ENCODE peak calls at places on chromosomes 11 and 22, in seven cellular contexts. H is left ventricle myocardium inferior, X is colonic mucosa, G is adrenal gland, M is cardiac muscle cell, N is tibial artery, Z is kidney. E is an unnamed sample.

GRCh38 chr11:12506502-12506921 is 129.1 kb downstream of the PARVA start:
- DNase-seq in G (no peak), Z (no peak), M (peak; percentile 40), N (no peak), H (no peak), X (no peak), E (no peak)

GRCh38 chr11:16393335-16393734 is 37.0 kb upstream of the SOX6 start:
- DNase-seq in M (no peak), X (no peak), G (no peak), Z (no peak), H (no peak), N (no peak), E (no peak)

GRCh38 chr11:65589444-65590239 is 6.0 kb downstream of the KCNK7 start:
- DNase-seq in M (no peak), H (no peak), N (no peak), G (no peak), Z (no peak), X (no peak), E (no peak)

GRCh38 chr11:111814567-111814966 is 48.4 kb upstream of the PPP2R1B start:
- DNase-seq in X (no peak), G (no peak), M (peak; percentile 20), N (no peak), Z (no peak), H (no peak), E (no peak)

GRCh38 chr11:60939828-60940227 is 12.1 kb downstream of the SLC15A3 start:
- DNase-seq in G (no peak), M (peak; percentile 71), Z (no peak), X (no peak), H (no peak), N (no peak), E (no peak)

GRCh38 chr11:76658231-76658630 is 12.3 kb downstream of the LRRC32 start:
- DNase-seq in X (no peak), N (peak; percentile 6), H (no peak), Z (no peak), G (no peak), M (no peak), E (no peak)

GRCh38 chr11:120186799-120187591 is 23.8 kb upstream of the OAF start:
- DNase-seq in X (peak; percentile 78), Z (no peak), N (no peak), H (no peak), G (no peak), M (peak; percentile 37), E (no peak)

GRCh38 chr22:42562282-42562681 is 8.5 kb downstream of the SERHL2 start:
- DNase-seq in Z (no peak), M (no peak), G (no peak), H (no peak), X (peak; percentile 40), N (no peak), E (no peak)

GRCh38 chr11:9858218-9858617 is 194.3 kb downstream of the SWAP70 start:
- DNase-seq in Z (no peak), H (no peak), N (no peak), M (no peak), G (no peak), X (no peak), E (no peak)

GRCh38 chr11:73217131-73217809 is 811 bp upstream of the P2RY2 start:
- DNase-seq in M (no peak), X (no peak), Z (no peak), H (no peak), N (no peak), G (peak; percentile 45), E (no peak)

GRCh38 chr11:77441409-77441808 is 32.5 kb downstream of the PAK1 start:
- DNase-seq in Z (no peak), G (no peak), X (no peak), N (no peak), H (no peak), M (no peak), E (no peak)

GRCh38 chr11:65879622-65880021 is at the start of gene CTSW:
- DNase-seq in G (no peak), N (no peak), M (no peak), Z (no peak), X (no peak), H (no peak), E (no peak)

GRCh38 chr11:37505406-37505805 is 907.4 kb upstream of the RAG2 start:
- DNase-seq in G (no peak), Z (no peak), M (no peak), N (no peak), X (no peak), H (no peak), E (no peak)

GRCh38 chr11:55942785-55943392 is 6.7 kb upstream of the OR5I1 start:
- DNase-seq in X (no peak), Z (no peak), M (peak; percentile 27), G (no peak), N (no peak), H (no peak), E (no peak)

GRCh38 chr22:20106205-20106848 is 9.6 kb upstream of the RANBP1 start:
- DNase-seq in X (no peak), N (no peak), H (peak; percentile 5), M (no peak), G (no peak), Z (peak; percentile 56), E (peak; percentile 55)

GRCh38 chr11:122642971-122643370 is 12.6 kb upstream of the UBASH3B start:
- DNase-seq in H (no peak), N (no peak), G (no peak), X (no peak), M (no peak), Z (no peak), E (no peak)

GRCh38 chr11:97409141-97409540 is 1019.3 kb downstream of the JRKL start:
- DNase-seq in N (no peak), M (no peak), Z (no peak), X (no peak), H (no peak), G (no peak), E (no peak)

GRCh38 chr11:107408762-107409200 is 48.8 kb downstream of the CWF19L2 start:
- DNase-seq in N (no peak), X (no peak), Z (no peak), H (no peak), G (no peak), M (no peak), E (no peak)

GRCh38 chr22:31818481-31819392 is 64.9 kb downstream of the DEPDC5 start:
- DNase-seq in N (no peak), X (no peak), H (no peak), Z (no peak), M (peak; percentile 5), G (no peak), E (no peak)

GRCh38 chr11:126829716-126830115 is 170.9 kb downstream of the KIRREL3 start:
- DNase-seq in M (no peak), X (no peak), G (no peak), H (no peak), Z (no peak), N (no peak), E (no peak)

GRCh38 chr11:102453286-102453797 is 777 bp upstream of the TMEM123 start:
- DNase-seq in X (no peak), G (no peak), N (no peak), H (peak; percentile 30), Z (no peak), M (no peak), E (no peak)

GRCh38 chr11:124897681-124898680 is at the start of gene ROBO4:
- DNase-seq in N (peak; percentile 58), G (no peak), X (no peak), Z (no peak), H (peak; percentile 74), M (peak; percentile 90), E (peak; percentile 96)

DNA sequence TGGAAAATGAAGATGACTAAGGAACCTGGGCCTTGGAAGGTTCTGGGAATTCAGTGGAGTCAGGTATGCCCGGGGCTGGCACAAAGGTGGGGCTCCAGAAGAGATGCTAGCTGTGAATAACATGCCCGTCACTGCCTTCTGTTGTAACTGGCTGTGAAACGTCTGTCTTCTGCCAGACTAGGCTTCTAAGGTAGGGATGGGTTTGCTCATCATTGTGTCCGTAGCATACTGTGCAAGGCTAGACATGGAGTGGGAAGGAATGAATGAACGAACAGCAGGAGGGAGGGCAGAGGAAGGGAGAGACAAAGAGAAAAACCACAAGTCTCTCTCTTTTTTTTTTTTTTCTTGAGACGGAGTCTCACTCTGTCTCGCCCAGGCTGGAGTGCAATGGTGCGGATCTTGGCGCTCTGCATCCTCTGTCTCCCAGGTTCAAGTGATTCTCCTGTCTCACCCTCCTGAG is 327.4 kb downstream of the MN1 start:
- DNase-seq in M (no peak), G (no peak), Z (no peak), N (no peak), X (no peak), H (no peak), E (no peak)
- H3K27ac ChIP-seq in M (no peak overlapping the region), G (no peak overlapping the region), Z (no peak overlapping the region), N (no peak overlapping the region), X (no peak overlapping the region), H (no peak overlapping the region), E (no peak overlapping the region)

GRCh38 chr22:38489142-38489541 is 17.0 kb downstream of the DDX17 start:
- DNase-seq in X (no peak), G (no peak), M (no peak), N (no peak), H (no peak), Z (peak; percentile 60), E (no peak)
- H3K36me3 ChIP-seq in X (peaks cover 73% of the 10 kb centered on the region), G (no peaks in the 10 kb centered on the region), M (peaks cover 94% of the 10 kb centered on the region), N (peaks cover 98% of the 10 kb centered on the region), H (peaks cover 100% of the 10 kb centered on the region), Z (peaks cover 65% of the 10 kb centered on the region), E (peaks cover 94% of the 10 kb centered on the region)

DNA sequence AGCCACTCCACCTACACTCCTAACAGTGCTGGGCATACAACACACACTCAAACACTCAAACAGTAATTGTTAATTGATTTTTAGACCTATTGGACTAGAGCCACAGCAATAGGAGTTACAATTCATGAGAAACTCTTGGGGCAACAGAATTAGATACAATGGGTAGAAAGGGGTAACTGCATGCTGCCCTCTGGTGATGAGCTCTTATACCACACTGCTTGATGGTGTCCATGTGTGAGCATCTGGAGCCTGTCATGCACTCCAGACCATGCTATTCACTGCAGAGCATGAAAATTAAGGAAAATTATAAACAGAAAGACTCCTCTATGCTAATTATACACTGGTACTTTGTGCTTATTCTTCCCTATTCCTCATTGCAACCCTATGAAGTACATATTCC is 975.5 kb upstream of the CCDC90B start:
- DNase-seq in Z (no peak), G (peak; percentile 15), X (no peak), N (no peak), H (no peak), M (no peak), E (peak; percentile 48)
- TF ChIP-seq CTCF in Z (peak; percentile 35), G (peak; percentile 43), X (no peak), N (no peak), H (peak; percentile 38), M (no peak), E (peak; percentile 74)

GRCh38 chr11:35307221-35307621 is 112.1 kb downstream of the SLC1A2 start:
- DNase-seq in H (no peak), Z (no peak), G (no peak), X (no peak), N (no peak), M (no peak), E (no peak)

GRCh38 chr11:35304393-35304790 is 115.0 kb downstream of the SLC1A2 start:
- DNase-seq in G (no peak), H (no peak), X (no peak), N (no peak), M (peak; percentile 57), Z (no peak), E (no peak)

GRCh38 chr11:35305670-35306382 is 113.5 kb downstream of the SLC1A2 start:
- DNase-seq in Z (no peak), N (no peak), H (no peak), X (peak; percentile 45), M (peak; percentile 74), G (peak; percentile 68), E (peak; percentile 16)

GRCh38 chr11:35303596-35304392 is 115.6 kb downstream of the SLC1A2 start:
- DNase-seq in H (no peak), M (peak; percentile 95), G (peak; percentile 54), N (peak; percentile 90), Z (peak; percentile 69), X (peak; percentile 54), E (no peak)

GRCh38 chr11:35304900-35305299 is 114.5 kb downstream of the SLC1A2 start:
- DNase-seq in H (no peak), G (no peak), X (no peak), M (no peak), N (no peak), Z (no peak), E (no peak)
- H3K27ac ChIP-seq in H (no peak overlapping the region), G (no peak overlapping the region), X (no peak overlapping the region), M (no peak overlapping the region), N (no peak overlapping the region), Z (no peak overlapping the region), E (no peak overlapping the region)